ENCODE peak calls at places on chromosomes 7 and 10, in ten cellular contexts. M is stomach, T is cardiac muscle cell, I is brain microvascular endothelial cell, S is fibroblast of lung, J is endothelial cell, D is MCF 10A, F is epithelial cell of esophagus, X is thoracic aorta, Y is tibial artery. Z is an unnamed sample.

GRCh38 chr10:38119038-38119437 is 24.9 kb downstream of the ZNF37A start:
- DNase-seq in S (no peak), F (no peak), M (no peak), J (no peak), T (no peak), D (no peak), I (no peak), Y (no peak), X (no peak), Z (no peak)

GRCh38 chr7:16409777-16410176 is 11.6 kb downstream of the CRPPA start:
- DNase-seq in Y (no peak), X (no peak), M (no peak), D (no peak), J (no peak), T (peak; percentile 40), S (no peak), I (no peak), F (no peak), Z (no peak)

GRCh38 chr10:132606536-132607316 is 69.1 kb downstream of the INPP5A start:
- DNase-seq in F (no peak), X (no peak), I (peak; percentile 41), D (no peak), T (peak; percentile 57), J (no peak), S (peak; percentile 57), Y (no peak), M (peak; percentile 73), Z (no peak)

GRCh38 chr10:17637869-17638268 is 6.1 kb upstream of the STAM start:
- DNase-seq in D (no peak), T (no peak), J (no peak), Y (no peak), F (peak; percentile 39), M (no peak), X (no peak), I (no peak), S (no peak), Z (no peak)

GRCh38 chr7:27091936-27092752 is 3.7 kb downstream of the HOXA1 start:
- DNase-seq in M (no peak), T (no peak), F (no peak), Y (no peak), D (no peak), J (no peak), X (no peak), S (no peak), I (no peak), Z (no peak)

GRCh38 chr7:150801242-150801945 is 825 bp downstream of the TMEM176A start:
- DNase-seq in Y (no peak), T (no peak), J (no peak), M (no peak), I (no peak), S (no peak), F (no peak), D (no peak), X (no peak), Z (no peak)

GRCh38 chr7:90474284-90475210 is 5.1 kb downstream of the PTTG1IP2 start:
- DNase-seq in I (peak; percentile 91), T (peak; percentile 91), X (no peak), M (no peak), J (no peak), D (peak; percentile 98), S (peak; percentile 97), F (peak; percentile 98), Y (no peak), Z (no peak)

GRCh38 chr10:2933924-2934323 is 133.4 kb upstream of the PFKP start:
- DNase-seq in X (no peak), F (no peak), J (no peak), D (no peak), Y (no peak), M (no peak), S (no peak), T (no peak), I (no peak), Z (no peak)

GRCh38 chr7:74164985-74165456 is 9.1 kb upstream of the EIF4H start:
- DNase-seq in S (peak; percentile 25), X (no peak), I (no peak), Y (no peak), F (no peak), T (peak; percentile 36), J (peak; percentile 51), M (no peak), D (no peak), Z (no peak)

GRCh38 chr7:154833839-154834238 is 169.1 kb downstream of the PAXIP1 start:
- DNase-seq in I (no peak), S (no peak), T (no peak), Y (no peak), F (no peak), J (no peak), X (no peak), D (no peak), M (no peak), Z (no peak)

GRCh38 chr7:96303105-96303685 is 18.7 kb downstream of the SLC25A13 start:
- DNase-seq in J (no peak), D (no peak), S (peak; percentile 89), X (no peak), F (peak; percentile 84), Y (no peak), I (peak; percentile 94), T (peak; percentile 50), M (peak; percentile 56), Z (peak; percentile 38)

GRCh38 chr7:66013938-66014337 is 31.9 kb upstream of the GUSB start:
- DNase-seq in J (peak; percentile 45), Y (peak; percentile 23), S (peak; percentile 50), I (peak; percentile 56), M (peak; percentile 62), X (no peak), T (peak; percentile 56), D (peak; percentile 60), F (peak; percentile 30), Z (no peak)

GRCh38 chr10:96999987-97000386 is 167.9 kb downstream of the LCOR start:
- DNase-seq in X (no peak), F (no peak), I (no peak), T (no peak), M (no peak), J (no peak), S (no peak), D (no peak), Y (no peak), Z (no peak)

GRCh38 chr7:27364344-27364758 is 121.7 kb downstream of the EVX1 start:
- DNase-seq in X (no peak), D (peak; percentile 78), I (peak; percentile 14), T (peak; percentile 96), M (peak; percentile 27), Y (peak; percentile 72), S (peak; percentile 40), J (no peak), F (peak; percentile 46), Z (no peak)

DNA sequence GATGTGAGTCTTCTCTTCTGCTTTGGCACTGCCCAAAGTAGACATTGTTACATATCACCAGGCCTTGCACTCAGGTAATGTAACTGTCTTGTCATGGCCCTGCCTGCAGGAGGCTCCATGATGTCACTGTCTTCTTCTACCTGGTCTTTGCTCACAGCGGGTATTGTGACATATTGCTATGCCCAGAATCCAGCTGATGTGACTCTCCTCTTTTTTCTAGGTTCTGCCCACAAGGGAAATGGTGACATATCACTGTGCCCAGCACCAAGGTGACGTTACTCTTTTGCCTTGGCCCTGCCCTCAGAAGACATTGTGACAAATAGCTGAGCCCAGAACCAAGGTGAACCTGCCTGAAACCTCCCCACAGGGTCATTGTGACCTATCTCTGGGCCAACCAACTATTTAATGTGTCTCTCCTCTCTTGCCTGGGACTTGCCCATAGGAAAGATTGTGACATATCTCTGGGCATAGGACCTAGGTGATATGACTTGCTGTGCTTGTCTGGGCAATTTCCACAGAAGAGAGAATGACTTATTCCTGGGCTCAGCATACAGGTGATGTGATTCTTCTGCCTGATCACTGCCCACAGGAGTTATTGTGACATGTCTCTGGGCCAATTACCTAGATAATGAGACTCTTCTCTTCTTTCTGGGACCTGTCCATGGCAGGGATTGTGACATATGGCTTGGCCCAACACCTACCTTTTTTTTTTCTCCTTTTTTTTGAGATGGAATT is 26.5 kb upstream of the ZNF107 start:
- DNase-seq in M (no peak), S (no peak), T (no peak), Y (no peak), I (no peak), F (peak; percentile 79), X (no peak), J (no peak), D (no peak), Z (no peak)
- TF ChIP-seq CTCF in M (no peak), S (no peak), T (no peak), Y (no peak), I (no peak), F (no peak), X (no peak), J (no peak), D (no peak), Z (no peak)

DNA sequence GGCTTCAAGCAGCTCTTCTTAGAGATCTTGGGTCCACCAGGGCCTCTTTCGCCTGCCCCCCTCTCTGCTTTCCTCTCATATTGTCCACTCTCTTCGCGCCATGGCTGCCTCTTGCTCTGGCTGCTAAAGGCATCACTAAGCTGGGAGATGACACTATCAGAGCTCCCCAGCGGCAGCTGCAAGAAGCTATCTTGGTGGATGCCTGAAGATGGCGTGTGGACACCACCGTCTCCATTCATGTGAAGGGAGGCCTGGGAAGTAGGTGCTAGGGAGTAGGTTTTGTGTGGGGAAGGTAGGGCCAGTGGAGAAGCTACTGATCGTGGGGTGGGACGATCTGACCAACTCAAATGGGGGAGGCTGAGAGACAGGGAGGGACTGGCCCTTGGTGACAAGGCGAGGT is 45.9 kb upstream of the PDLIM1 start:
- DNase-seq in D (no peak), T (no peak), M (no peak), J (no peak), S (no peak), Y (no peak), I (no peak), F (no peak), X (no peak), Z (no peak)
- TF ChIP-seq CTCF in D (no peak), T (no peak), M (no peak), J (no peak), S (no peak), Y (no peak), I (no peak), F (no peak), X (no peak), Z (no peak)

GRCh38 chr10:87816163-87816841 is 1.7 kb downstream of the ATAD1 start:
- DNase-seq in T (no peak), I (no peak), X (no peak), M (no peak), J (no peak), F (no peak), D (peak; percentile 11), Y (no peak), S (no peak), Z (no peak)
- TF ChIP-seq CTCF in T (no peak), I (peak; percentile 10), X (no peak), M (no peak), J (peak; percentile 52), F (peak; percentile 12), D (peak; percentile 32), Y (no peak), S (no peak), Z (peak; percentile 50)

DNA sequence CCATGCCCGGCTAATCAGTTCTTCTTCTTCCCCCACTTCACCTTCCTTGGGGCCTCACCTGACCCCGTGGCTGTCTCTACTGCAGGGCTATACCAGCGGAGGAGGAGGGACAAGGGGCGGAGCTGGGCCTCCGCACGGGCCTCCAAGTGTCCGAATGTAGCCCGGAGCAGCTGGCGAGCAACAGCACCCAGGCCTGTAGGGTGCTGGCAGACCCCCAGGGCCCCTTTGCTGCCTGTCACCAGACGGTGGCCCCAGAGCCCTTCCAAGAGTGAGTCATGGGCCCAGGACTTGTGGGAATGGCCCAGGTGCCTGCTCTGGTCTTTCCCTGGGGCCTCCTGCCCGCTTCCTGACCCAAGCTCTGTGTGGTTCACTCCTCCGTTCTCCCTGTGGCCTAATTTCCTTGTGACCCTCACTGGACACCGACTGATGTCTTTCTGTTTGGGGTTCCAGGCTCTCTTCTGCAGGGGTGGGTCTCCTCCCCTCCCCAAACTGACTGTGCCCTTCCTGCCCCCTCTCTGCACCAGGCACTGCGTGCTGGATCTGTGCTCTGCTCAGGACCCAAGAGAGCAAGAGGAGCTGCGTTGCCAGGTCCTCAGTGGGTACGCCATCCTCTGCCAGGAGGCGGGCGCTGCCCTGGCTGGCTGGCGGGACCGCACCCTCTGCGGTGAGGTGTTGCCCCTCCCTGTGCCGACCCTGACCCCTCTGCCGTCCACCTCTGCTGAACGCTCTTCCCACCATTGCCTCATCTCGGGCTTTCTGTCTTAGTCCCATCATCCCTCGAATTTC is 35.2 kb downstream of the EPHB4 start:
- DNase-seq in Y (no peak), D (no peak), J (no peak), X (no peak), S (no peak), M (no peak), I (no peak), T (no peak), F (no peak), Z (no peak)
- TF ChIP-seq CTCF in Y (no peak), D (no peak), J (no peak), X (no peak), S (no peak), M (no peak), I (no peak), T (no peak), F (no peak), Z (no peak)